ENCODE peak calls at places on chromosomes 1 and 21, in five cellular contexts. K is prostate gland, N is endothelial cell of umbilical vein, F is tibial nerve, Z is brain microvascular endothelial cell. Y is an unnamed sample.

GRCh38 chr1:235206533-235207201 is 45.6 kb upstream of the RBM34 start:
- DNase-seq in K (no peak), N (no peak), F (no peak), Z (peak; percentile 11), Y (no peak)

GRCh38 chr1:241464985-241465384 is 54.6 kb downstream of the FH start:
- DNase-seq in K (no peak), N (no peak), F (no peak), Z (no peak), Y (no peak)

GRCh38 chr1:50620680-50621329 is 197.6 kb upstream of the DMRTA2 start:
- DNase-seq in K (peak; percentile 28), N (peak; percentile 42), F (no peak), Z (no peak), Y (peak; percentile 85)

GRCh38 chr1:8364528-8365442 is 46.9 kb downstream of the SLC45A1 start:
- DNase-seq in K (peak; percentile 85), N (no peak), F (no peak), Z (no peak), Y (peak; percentile 63)

GRCh38 chr21:35400233-35400939 is 351.3 kb upstream of the RUNX1 start:
- DNase-seq in K (peak; percentile 57), N (peak; percentile 73), F (peak; percentile 16), Z (peak; percentile 31), Y (no peak)

GRCh38 chr1:107740574-107740973 is 224.4 kb downstream of the VAV3 start:
- DNase-seq in K (no peak), N (no peak), F (no peak), Z (no peak), Y (no peak)

GRCh38 chr1:30331415-30332065 is 391.8 kb downstream of the MATN1 start:
- DNase-seq in K (no peak), N (no peak), F (no peak), Z (no peak), Y (peak; percentile 18)

GRCh38 chr1:11826946-11827345 is 20.6 kb downstream of the NPPA start:
- DNase-seq in K (no peak), N (no peak), F (no peak), Z (no peak), Y (no peak)

GRCh38 chr1:88080875-88081274 is 603.2 kb upstream of the PKN2 start:
- DNase-seq in K (no peak), N (no peak), F (no peak), Z (no peak), Y (no peak)

GRCh38 chr1:32266926-32267645 is 16.0 kb downstream of the LCK start:
- DNase-seq in K (no peak), N (peak; percentile 95), F (no peak), Z (peak; percentile 45), Y (no peak)

GRCh38 chr1:208654241-208654640 is 410.1 kb upstream of the PLXNA2 start:
- DNase-seq in K (no peak), N (peak; percentile 23), F (no peak), Z (peak; percentile 5), Y (no peak)

GRCh38 chr1:116904791-116905320 is 4.9 kb upstream of the PTGFRN start:
- DNase-seq in K (no peak), N (no peak), F (no peak), Z (no peak), Y (no peak)

GRCh38 chr1:63935148-63935547 is 161.3 kb downstream of the ROR1 start:
- DNase-seq in K (peak; percentile 11), N (no peak), F (no peak), Z (no peak), Y (no peak)

GRCh38 chr1:231973840-231974239 is 347.2 kb downstream of the DISC1 start:
- DNase-seq in K (no peak), N (no peak), F (no peak), Z (no peak), Y (no peak)

GRCh38 chr1:156555715-156556114 is 16.6 kb downstream of the IQGAP3 start:
- DNase-seq in K (no peak), N (no peak), F (no peak), Z (no peak), Y (no peak)

GRCh38 chr21:44582980-44583799 is 2.8 kb upstream of the KRTAP10-5 start:
- DNase-seq in K (peak; percentile 33), N (no peak), F (no peak), Z (no peak), Y (no peak)

GRCh38 chr21:44583800-44584147 is 3.4 kb upstream of the KRTAP10-5 start:
- DNase-seq in K (no peak), N (no peak), F (no peak), Z (no peak), Y (no peak)

GRCh38 chr21:44589094-44589493 is 3.2 kb downstream of the KRTAP10-6 start:
- DNase-seq in K (no peak), N (no peak), F (no peak), Z (no peak), Y (no peak)

GRCh38 chr21:44582055-44582454 is 1.7 kb upstream of the KRTAP10-5 start:
- DNase-seq in K (no peak), N (no peak), F (no peak), Z (no peak), Y (no peak)

GRCh38 chr21:44585892-44586291 is 5.5 kb upstream of the KRTAP10-5 start:
- DNase-seq in K (no peak), N (no peak), F (no peak), Z (no peak), Y (no peak)
- H3K27ac ChIP-seq in K (no peak overlapping the region), N (no peak overlapping the region), F (no peak overlapping the region), Z (no peak overlapping the region), Y (no peak overlapping the region)

GRCh38 chr1:18322353-18323032 is 158.2 kb upstream of the KLHDC7A start:
- DNase-seq in K (no peak), N (no peak), F (no peak), Z (no peak), Y (no peak)
- TF ChIP-seq CTCF in K (no peak), N (no peak), F (no peak), Z (peak; percentile 4), Y (no peak)

DNA sequence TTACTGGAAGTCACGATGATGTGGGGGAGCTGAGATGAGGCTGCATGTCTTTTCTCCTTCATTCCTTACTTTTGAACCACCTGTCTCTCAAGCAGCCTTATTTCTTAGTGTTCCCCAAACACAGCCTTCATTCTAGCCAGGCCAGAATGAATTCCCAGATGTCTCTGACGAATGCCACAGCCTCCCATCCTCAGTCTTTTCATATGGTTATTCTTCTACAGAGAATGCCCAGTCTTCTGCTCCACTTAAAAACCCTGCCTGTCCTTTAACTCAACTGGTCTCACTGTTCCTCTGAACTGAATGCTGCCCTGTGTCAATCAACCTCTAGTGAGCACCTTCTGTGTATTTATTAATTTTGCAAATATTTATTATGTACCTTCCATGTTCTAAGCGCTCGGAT is 156.2 kb downstream of the PLA2G4A start:
- DNase-seq in K (no peak), N (peak; percentile 17), F (no peak), Z (no peak), Y (no peak)
- H3K27ac ChIP-seq in K (no peak overlapping the region), N (peak overlapping the region; percentile 76), F (no peak overlapping the region), Z (no peak overlapping the region), Y (no peak overlapping the region)

DNA sequence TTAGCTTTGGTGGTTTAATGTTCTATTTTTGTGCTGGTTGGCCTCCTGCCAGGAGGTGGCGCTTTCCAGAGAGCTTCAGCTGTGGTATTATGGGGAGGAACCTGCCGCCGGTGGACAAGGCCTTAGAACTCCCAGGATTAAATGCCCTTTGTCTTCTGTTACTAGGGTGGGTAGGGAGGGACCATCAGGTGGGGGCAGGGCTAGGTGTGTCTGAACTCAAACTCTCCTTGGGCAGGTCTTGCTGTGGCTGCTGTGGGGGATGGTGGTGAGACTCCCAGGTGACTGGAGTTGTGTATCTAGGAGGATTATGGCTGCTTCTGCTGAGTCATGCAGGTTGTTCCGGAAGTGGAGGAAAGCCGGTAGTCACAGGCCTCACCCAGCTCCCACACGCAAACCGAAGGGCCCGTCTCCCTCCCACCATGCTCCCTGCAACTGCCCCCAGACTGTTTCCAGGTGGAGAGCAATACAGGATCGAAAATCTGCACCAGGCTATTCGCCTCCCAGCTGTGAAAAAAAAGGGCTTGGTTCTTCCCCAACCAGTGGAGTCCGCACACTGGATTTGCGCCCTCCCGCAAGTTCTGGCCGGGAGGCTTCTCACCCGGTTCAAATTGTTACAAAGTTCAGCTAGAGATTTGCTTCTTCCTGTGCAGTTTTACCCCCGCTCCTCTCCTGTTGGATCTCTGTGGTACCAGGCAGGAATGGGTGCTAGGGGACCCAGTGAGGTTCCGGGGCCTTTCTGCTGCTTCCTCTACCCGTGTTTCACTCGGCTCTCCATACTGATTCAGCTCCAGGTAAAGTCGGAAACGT is 220.5 kb downstream of the CENPF start:
- DNase-seq in K (no peak), N (no peak), F (no peak), Z (no peak), Y (no peak)
- TF ChIP-seq CTCF in K (no peak), N (no peak), F (no peak), Z (no peak), Y (no peak)

GRCh38 chr1:70587803-70588465 is 176.9 kb downstream of the CTH start:
- DNase-seq in K (peak; percentile 8), N (no peak), F (no peak), Z (no peak), Y (no peak)
- H3K27ac ChIP-seq in K (no peak overlapping the region), N (no peak overlapping the region), F (no peak overlapping the region), Z (no peak overlapping the region), Y (no peak overlapping the region)

GRCh38 chr1:47495176-47495713 is 57.4 kb downstream of the FOXD2 start:
- DNase-seq in K (no peak), N (no peak), F (no peak), Z (no peak), Y (no peak)

GRCh38 chr1:47501069-47501468 is 63.2 kb downstream of the FOXD2 start:
- DNase-seq in K (no peak), N (no peak), F (no peak), Z (no peak), Y (no peak)

GRCh38 chr1:47502746-47503370 is 65.0 kb downstream of the FOXD2 start:
- DNase-seq in K (no peak), N (no peak), F (no peak), Z (no peak), Y (no peak)

GRCh38 chr1:47498551-47498950 is 60.7 kb downstream of the FOXD2 start:
- DNase-seq in K (no peak), N (no peak), F (no peak), Z (no peak), Y (no peak)
- TF ChIP-seq CTCF in K (no peak), N (no peak), F (no peak), Z (no peak), Y (no peak)

GRCh38 chr1:150576794-150577556 is 2.4 kb downstream of the MCL1 start:
- DNase-seq in K (peak; percentile 58), N (no peak), F (no peak), Z (no peak), Y (no peak)
- H3K27ac ChIP-seq in K (peak overlapping the region; percentile 100), N (peak overlapping the region; percentile 94), F (peak overlapping the region; percentile 97), Z (peak overlapping the region; percentile 97), Y (peak overlapping the region; percentile 99)

DNA sequence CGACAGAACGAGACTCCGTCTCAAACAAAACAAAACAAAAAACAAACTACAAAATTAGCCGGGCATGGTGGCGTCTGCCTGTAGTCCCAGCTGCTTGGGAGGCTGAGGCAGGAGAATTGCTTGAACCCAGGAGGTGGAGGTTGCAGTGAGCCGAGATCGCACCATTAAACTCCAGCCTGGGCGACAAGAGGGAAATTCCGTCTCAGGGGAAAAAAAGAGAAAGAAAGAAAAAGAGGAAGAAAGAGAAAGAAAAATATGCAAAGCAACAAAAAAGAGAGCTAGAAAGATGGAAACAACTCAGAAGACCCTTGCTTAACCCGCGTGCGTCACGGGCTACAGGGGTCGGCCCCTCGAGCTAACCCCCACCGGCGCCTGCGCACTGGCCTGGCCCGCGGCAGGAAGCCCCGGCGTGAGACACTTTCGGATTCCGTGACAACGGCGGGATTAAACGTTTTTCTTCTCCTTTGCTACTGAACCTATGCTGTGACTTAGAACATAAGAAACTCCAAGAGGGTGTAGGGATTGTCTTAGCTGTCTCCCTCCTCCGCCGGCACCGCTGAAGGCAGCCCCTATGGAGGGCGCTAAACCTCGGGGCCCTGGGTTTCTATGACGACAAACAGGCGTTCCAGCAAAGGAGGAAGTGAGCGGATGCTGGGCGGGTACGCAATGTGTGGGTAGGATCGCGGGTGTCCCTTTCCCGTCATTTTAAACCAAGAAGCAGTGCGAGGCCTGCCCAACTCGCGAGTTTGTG is at the start of gene AXDND1:
- DNase-seq in K (peak; percentile 75), N (peak; percentile 86), F (peak; percentile 79), Z (peak; percentile 90), Y (peak; percentile 92)
- TF ChIP-seq CTCF in K (no peak), N (no peak), F (no peak), Z (no peak), Y (no peak)